ENCODE peak calls at places on chromosome 17, in eight cellular contexts. T is adrenal gland, D is tibial artery, H is A549, Q is lower leg skin, Z is B cell, M is breast epithelium, L is H1. O is an unnamed sample.
A peak's percentile ranks its signal among the peaks of the same experiment; 100 is the strongest.

GRCh38 chr17:40680998-40681397 is 16.0 kb upstream of the KRT222 start:
- DNase-seq in Z (no peak), M (no peak), Q (no peak), D (no peak), H (no peak), T (no peak), L (no peak), O (no peak)

GRCh38 chr17:18158022-18158600 is 25.5 kb upstream of the ALKBH5 start:
- DNase-seq in D (peak; percentile 94), Q (peak; percentile 99), T (peak; percentile 93), H (peak; percentile 84), Z (peak; percentile 94), L (peak; percentile 100), M (peak; percentile 89), O (peak; percentile 76)

GRCh38 chr17:39623356-39623950 is 3.3 kb upstream of the PPP1R1B start:
- DNase-seq in T (peak; percentile 96), M (peak; percentile 80), L (peak; percentile 99), Z (peak; percentile 88), D (peak; percentile 89), Q (peak; percentile 97), H (peak; percentile 76), O (peak; percentile 85)

GRCh38 chr17:51585514-51586104 is 325.3 kb downstream of the UTP18 start:
- DNase-seq in Z (no peak), L (peak; percentile 62), M (no peak), Q (no peak), D (no peak), T (no peak), H (peak; percentile 40), O (peak; percentile 16)

GRCh38 chr17:77735341-77736206 is 222.9 kb upstream of the TNRC6C start:
- DNase-seq in Z (no peak), D (peak; percentile 91), H (no peak), L (no peak), M (peak; percentile 55), T (no peak), Q (no peak), O (peak; percentile 5)

GRCh38 chr17:50935201-50936124 is 69.3 kb upstream of the TOB1 start:
- DNase-seq in T (peak; percentile 97), Z (no peak), M (peak; percentile 83), Q (no peak), L (no peak), D (peak; percentile 95), H (peak; percentile 98), O (no peak)

GRCh38 chr17:10318540-10318939 is 54.3 kb downstream of the MYH13 start:
- DNase-seq in Z (no peak), M (no peak), H (no peak), D (no peak), T (no peak), L (no peak), Q (no peak), O (no peak)

GRCh38 chr17:57619061-57619937 is 125.8 kb downstream of the CCDC182 start:
- DNase-seq in T (peak; percentile 72), H (no peak), Q (no peak), L (no peak), Z (no peak), D (peak; percentile 40), M (no peak), O (no peak)

GRCh38 chr17:29243792-29244191 is 2.9 kb upstream of the CRYBA1 start:
- DNase-seq in D (no peak), M (no peak), Q (no peak), T (peak; percentile 40), L (no peak), H (peak; percentile 83), Z (no peak), O (no peak)

GRCh38 chr17:2484876-2485275 is 26.8 kb downstream of the METTL16 start:
- DNase-seq in L (peak; percentile 49), Q (no peak), Z (no peak), T (no peak), D (no peak), H (no peak), M (no peak), O (no peak)

GRCh38 chr17:44177641-44178040 is 7.1 kb downstream of the ASB16 start:
- DNase-seq in T (no peak), Z (peak; percentile 27), L (no peak), D (no peak), M (no peak), H (no peak), Q (no peak), O (no peak)

GRCh38 chr17:77834170-77835115 is 124.1 kb upstream of the TNRC6C start:
- DNase-seq in L (no peak), M (peak; percentile 35), Q (no peak), Z (peak; percentile 49), D (peak; percentile 92), T (peak; percentile 83), H (peak; percentile 71), O (no peak)

GRCh38 chr17:54967621-54968258 is 714 bp downstream of the COX11 start:
- DNase-seq in H (peak; percentile 45), Q (no peak), M (no peak), D (no peak), L (no peak), T (no peak), Z (no peak), O (no peak)

GRCh38 chr17:82231562-82232321 is 2.9 kb downstream of the SLC16A3 start:
- DNase-seq in D (peak; percentile 89), Q (no peak), L (peak; percentile 85), Z (no peak), M (peak; percentile 68), T (peak; percentile 60), H (peak; percentile 93), O (peak; percentile 27)

GRCh38 chr17:1782171-1782567 is 20.3 kb downstream of the SERPINF1 start:
- DNase-seq in Z (no peak), Q (no peak), T (no peak), L (no peak), D (no peak), M (no peak), H (no peak), O (no peak)

GRCh38 chr17:50276588-50277356 is 2.5 kb downstream of the TMEM92 start:
- DNase-seq in D (no peak), M (no peak), Z (no peak), T (no peak), Q (no peak), L (no peak), H (peak; percentile 51), O (no peak)

GRCh38 chr17:1180958-1181768 is 1.4 kb upstream of the ABR start:
- DNase-seq in H (no peak), L (peak; percentile 69), D (no peak), Z (peak; percentile 93), Q (no peak), T (no peak), M (no peak), O (no peak)

GRCh38 chr17:72185571-72185970 is 64.8 kb downstream of the SOX9 start:
- DNase-seq in L (no peak), D (no peak), Z (no peak), T (no peak), H (no peak), Q (no peak), M (no peak), O (no peak)

GRCh38 chr17:57654040-57654775 is 90.9 kb downstream of the CCDC182 start:
- DNase-seq in Z (no peak), L (no peak), H (no peak), Q (no peak), T (no peak), D (no peak), M (no peak), O (no peak)

GRCh38 chr17:75615301-75615700 is 17.9 kb upstream of the SMIM5 start:
- DNase-seq in L (no peak), D (no peak), H (no peak), T (no peak), M (no peak), Z (no peak), Q (no peak), O (no peak)
- TF ChIP-seq CTCF in L (peak; percentile 31), D (no peak), H (peak; percentile 12), T (no peak), M (no peak), Z (no peak), Q (no peak), O (no peak)

GRCh38 chr17:41885733-41886132 is 20.5 kb upstream of the KLHL11 start:
- DNase-seq in Q (no peak), L (no peak), T (no peak), H (peak; percentile 48), D (no peak), M (no peak), Z (no peak), O (no peak)
- TF ChIP-seq CTCF in Q (no peak), L (peak; percentile 29), T (no peak), H (peak; percentile 54), D (no peak), M (no peak), Z (no peak), O (peak; percentile 17)

DNA sequence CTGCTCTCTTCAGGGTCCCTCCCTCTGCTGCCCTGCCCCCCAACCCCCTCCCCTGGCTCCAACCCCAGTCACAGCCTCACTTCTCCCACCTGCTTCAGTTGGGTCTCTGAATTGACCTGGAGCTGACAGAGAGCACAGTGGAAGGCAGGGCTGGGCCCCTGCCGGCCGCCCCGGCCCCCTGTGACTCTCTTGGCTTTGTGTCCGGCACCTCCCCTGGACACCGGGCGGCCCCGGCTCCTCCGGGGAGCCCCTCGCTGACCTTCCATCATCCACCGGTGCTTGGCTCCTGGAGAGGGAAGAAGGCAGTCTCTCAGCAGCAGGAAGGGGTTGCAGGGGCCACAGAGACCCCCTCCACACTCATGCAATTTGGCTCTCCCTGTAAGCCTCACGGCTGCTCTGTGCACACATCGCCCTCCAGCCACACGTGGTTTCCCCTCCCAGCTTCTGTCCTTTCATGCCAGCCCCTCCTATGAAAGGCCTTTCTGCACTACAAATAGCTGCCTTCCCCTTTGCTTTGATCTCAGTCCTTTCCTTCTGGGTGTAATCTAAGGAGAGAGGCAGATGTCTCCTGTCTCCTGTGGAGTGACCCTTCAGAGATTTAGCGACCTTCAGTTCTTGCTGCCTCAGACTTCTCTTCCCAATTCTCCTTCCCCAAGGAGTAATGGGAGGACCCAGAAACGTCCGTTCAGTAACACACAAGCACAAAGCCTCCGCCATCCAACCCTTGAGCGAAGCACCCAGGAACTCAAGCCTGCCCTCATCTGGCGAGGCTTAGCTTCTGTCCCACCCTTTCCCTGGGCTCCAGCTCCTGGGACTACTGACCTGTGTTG is 8.3 kb downstream of the NKIRAS2 start:
- DNase-seq in L (peak; percentile 77), H (peak; percentile 71), Q (no peak), D (no peak), Z (no peak), M (no peak), T (no peak), O (no peak)
- TF ChIP-seq CTCF in L (peak; percentile 91), H (peak; percentile 43), Q (no peak), D (no peak), Z (no peak), M (no peak), T (no peak), O (peak; percentile 18)

GRCh38 chr17:80774643-80775281 is 216.9 kb upstream of the CHMP6 start:
- DNase-seq in H (no peak), L (no peak), T (no peak), Z (no peak), D (no peak), Q (no peak), M (no peak), O (no peak)

GRCh38 chr17:80774146-80774545 is 217.5 kb upstream of the CHMP6 start:
- DNase-seq in D (no peak), L (no peak), Z (no peak), Q (no peak), M (no peak), H (no peak), T (no peak), O (no peak)

GRCh38 chr17:80772906-80773242 is 218.8 kb upstream of the CHMP6 start:
- DNase-seq in D (no peak), Q (no peak), T (no peak), M (no peak), L (no peak), Z (no peak), H (no peak), O (no peak)

GRCh38 chr17:80771612-80772005 is 220.0 kb upstream of the CHMP6 start:
- DNase-seq in D (no peak), H (no peak), L (no peak), T (no peak), M (no peak), Z (no peak), Q (no peak), O (no peak)

GRCh38 chr17:80773243-80773991 is 218.2 kb upstream of the CHMP6 start:
- DNase-seq in Z (no peak), D (peak; percentile 93), Q (no peak), M (no peak), L (no peak), H (no peak), T (no peak), O (no peak)
- TF ChIP-seq CTCF in Z (no peak), D (peak; percentile 36), Q (no peak), M (no peak), L (peak; percentile 34), H (no peak), T (peak; percentile 4), O (no peak)